ENCODE peak calls at places on chromosome 16, in eight cellular contexts. F is A673, D is WERI-Rb-1, C is brain microvascular endothelial cell, L is tibial nerve, E is heart right ventricle, X is fibroblast of lung, Q is H9. I is an unnamed sample.

GRCh38 chr16:85172465-85173071 is 60.3 kb upstream of the CIBAR2 start:
- DNase-seq in C (no peak), L (no peak), D (peak), Q (peak), E (peak), F (peak), X (peak), I (no peak)

GRCh38 chr16:57485916-57486857 is at the start of gene DOK4:
- DNase-seq in Q (peak), X (peak), F (peak), E (peak), D (peak), L (peak), C (peak), I (no peak)

GRCh38 chr16:19696312-19696711 is 21.7 kb downstream of the KNOP1 start:
- DNase-seq in E (peak), D (no peak), L (peak), Q (no peak), F (peak), C (peak), X (peak), I (peak)

GRCh38 chr16:57604177-57604576 is 24.3 kb upstream of the ADGRG1 start:
- DNase-seq in Q (no peak), E (no peak), D (no peak), L (no peak), X (no peak), F (no peak), C (no peak), I (no peak)

GRCh38 chr16:80045944-80046660 is 445.6 kb upstream of the MAF start:
- DNase-seq in C (no peak), E (no peak), D (no peak), L (no peak), F (no peak), Q (no peak), X (no peak), I (no peak)

GRCh38 chr16:83953796-83954576 is 946 bp downstream of the OSGIN1 start:
- DNase-seq in C (peak), L (no peak), X (peak), F (peak), Q (no peak), D (no peak), E (no peak), I (no peak)

GRCh38 chr16:66204761-66205160 is 161.7 kb upstream of the CDH5 start:
- DNase-seq in L (no peak), E (no peak), Q (no peak), C (no peak), X (peak), D (no peak), F (no peak), I (no peak)

GRCh38 chr16:59210955-59211541 is 476.9 kb upstream of the GOT2 start:
- DNase-seq in D (no peak), F (no peak), X (peak), Q (peak), E (no peak), C (peak), L (peak), I (no peak)

GRCh38 chr16:85650864-85651811 is 37.6 kb downstream of the GINS2 start:
- DNase-seq in E (peak), C (no peak), L (no peak), Q (no peak), F (peak), X (peak), D (peak), I (no peak)

GRCh38 chr16:2706085-2706484 is 13.9 kb downstream of the PRSS27 start:
- DNase-seq in D (no peak), F (no peak), E (peak), C (no peak), X (no peak), L (no peak), Q (no peak), I (no peak)

GRCh38 chr16:69386596-69386995 is 789 bp upstream of the TERF2 start:
- DNase-seq in D (no peak), Q (no peak), X (no peak), C (peak), E (no peak), F (no peak), L (no peak), I (no peak)

GRCh38 chr16:24993722-24994686 is 21.2 kb downstream of the ARHGAP17 start:
- DNase-seq in D (no peak), C (peak), E (no peak), F (no peak), Q (no peak), L (no peak), X (peak), I (peak)

GRCh38 chr16:47777191-47777590 is 316.1 kb downstream of the PHKB start:
- DNase-seq in D (no peak), E (no peak), F (no peak), Q (no peak), C (peak), X (peak), L (no peak), I (peak)

GRCh38 chr16:11499295-11500089 is 87.2 kb downstream of the LITAF start:
- DNase-seq in F (no peak), L (no peak), Q (no peak), D (no peak), E (no peak), C (no peak), X (no peak), I (peak)

GRCh38 chr16:19175492-19176262 is 7.6 kb downstream of the SYT17 start:
- DNase-seq in C (no peak), L (no peak), E (no peak), X (peak), Q (no peak), F (no peak), D (no peak), I (no peak)

DNA sequence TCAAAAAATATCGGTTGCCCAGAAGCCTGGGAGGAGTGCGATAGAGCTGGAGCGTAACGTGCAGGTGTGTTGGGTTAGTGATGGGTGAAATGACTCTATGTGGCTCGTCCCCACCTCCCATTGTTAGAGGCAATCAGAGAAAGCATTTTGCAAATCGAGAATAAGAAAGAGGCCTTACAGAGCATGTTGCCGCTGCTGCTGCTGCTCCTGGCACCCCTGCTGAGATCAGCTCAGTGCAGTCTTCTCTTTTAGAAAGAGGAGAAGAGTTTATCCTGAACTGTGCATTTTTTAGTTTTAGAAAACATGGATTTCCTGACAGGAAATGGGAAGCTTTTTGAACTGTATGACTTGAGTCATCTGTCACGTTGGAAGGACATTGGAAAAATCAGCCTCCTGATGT is 774.5 kb upstream of the RBFOX1 start:
- DNase-seq in D (no peak), L (no peak), F (peak), C (no peak), X (no peak), Q (peak), E (no peak), I (no peak)
- H3K27ac ChIP-seq in D (no peak), L (no peak), F (no peak), C (no peak), X (no peak), Q (peak), E (no peak), I (no peak)

GRCh38 chr16:1184156-1184868 is 31.4 kb downstream of the CACNA1H start:
- DNase-seq in L (no peak), C (no peak), D (no peak), Q (no peak), X (no peak), F (no peak), E (no peak), I (no peak)

GRCh38 chr16:1183235-1183907 is 30.5 kb downstream of the CACNA1H start:
- DNase-seq in E (peak), C (peak), Q (no peak), X (peak), F (peak), D (peak), L (no peak), I (no peak)

GRCh38 chr16:1181715-1182671 is 29.1 kb downstream of the CACNA1H start:
- DNase-seq in E (peak), C (peak), F (no peak), Q (no peak), D (peak), X (peak), L (no peak), I (no peak)

GRCh38 chr16:1178295-1178910 is 25.5 kb downstream of the CACNA1H start:
- DNase-seq in Q (no peak), X (no peak), E (no peak), F (no peak), L (no peak), D (no peak), C (no peak), I (no peak)

GRCh38 chr16:1180772-1181714 is 28.1 kb downstream of the CACNA1H start:
- DNase-seq in C (no peak), E (peak), X (no peak), L (no peak), F (no peak), Q (no peak), D (peak), I (no peak)
- TF ChIP-seq CTCF in C (peak), E (no peak), X (peak), L (no peak), F (peak), Q (peak), D (peak), I (no peak)

DNA sequence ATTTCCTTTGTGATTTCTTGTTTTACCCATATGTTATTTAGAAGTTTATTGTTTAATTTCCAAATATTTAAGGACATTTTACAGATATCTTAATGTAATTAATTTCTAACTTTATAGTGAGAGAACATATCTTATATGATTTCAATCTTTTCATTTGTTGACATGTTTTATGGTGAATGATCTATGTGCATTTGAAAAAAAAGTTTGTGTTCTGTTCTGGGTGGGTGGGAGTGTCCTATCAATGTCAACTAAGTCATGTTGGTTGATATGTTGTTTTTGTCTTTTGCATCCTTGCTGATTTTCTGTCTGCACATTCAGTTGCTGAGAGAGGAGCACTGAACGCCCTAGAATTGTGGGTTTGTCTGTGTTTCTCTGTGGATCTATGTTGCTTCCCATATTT is 50.3 kb upstream of the CBFA2T3 start:
- DNase-seq in X (no peak), L (no peak), F (no peak), Q (no peak), E (no peak), D (no peak), C (no peak), I (no peak)
- H3K27ac ChIP-seq in X (no peak), L (no peak), F (no peak), Q (no peak), E (no peak), D (no peak), C (no peak), I (no peak)

DNA sequence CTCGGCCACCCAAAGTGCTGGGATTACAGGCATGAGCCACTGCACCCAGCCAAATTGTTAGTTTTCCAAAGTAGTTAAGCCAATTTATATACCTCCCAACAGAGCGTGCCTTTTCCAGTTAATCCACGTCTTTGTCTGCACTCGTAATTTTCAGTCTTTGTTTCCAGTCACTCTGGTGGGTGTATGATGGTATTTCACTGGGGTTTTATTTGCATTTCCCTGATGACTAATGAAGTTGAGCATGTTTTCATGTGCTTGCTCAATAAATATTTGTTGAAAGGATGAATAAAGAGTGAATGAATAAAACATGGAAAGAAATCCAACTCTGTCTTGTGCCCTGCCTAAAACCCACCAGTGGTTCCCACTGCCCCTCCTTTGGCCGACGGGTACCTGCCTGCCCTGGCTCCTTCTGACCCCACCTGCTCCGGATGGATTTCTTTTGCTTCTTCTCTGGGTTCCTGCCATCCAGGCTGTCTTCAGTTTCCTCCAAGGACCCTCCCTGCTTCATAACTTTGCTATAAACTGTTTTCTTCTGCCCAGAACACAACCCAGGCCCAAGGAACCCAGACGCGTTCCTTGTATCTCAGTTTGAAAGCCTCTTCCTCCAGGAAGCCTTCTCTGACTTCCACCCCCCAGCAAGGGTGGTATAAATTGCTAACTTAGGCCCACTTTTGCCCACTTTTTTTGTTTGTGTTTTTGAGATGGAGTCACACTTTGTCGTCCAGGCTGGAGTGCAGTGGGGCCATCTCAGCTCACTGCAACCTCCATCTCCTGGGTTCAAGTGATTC is 3.0 kb upstream of the ABCC1 start:
- DNase-seq in L (no peak), D (no peak), E (no peak), Q (no peak), F (peak), X (peak), C (peak), I (peak)
- TF ChIP-seq CTCF in L (no peak), D (no peak), E (no peak), Q (no peak), F (no peak), X (peak), C (no peak), I (no peak)

DNA sequence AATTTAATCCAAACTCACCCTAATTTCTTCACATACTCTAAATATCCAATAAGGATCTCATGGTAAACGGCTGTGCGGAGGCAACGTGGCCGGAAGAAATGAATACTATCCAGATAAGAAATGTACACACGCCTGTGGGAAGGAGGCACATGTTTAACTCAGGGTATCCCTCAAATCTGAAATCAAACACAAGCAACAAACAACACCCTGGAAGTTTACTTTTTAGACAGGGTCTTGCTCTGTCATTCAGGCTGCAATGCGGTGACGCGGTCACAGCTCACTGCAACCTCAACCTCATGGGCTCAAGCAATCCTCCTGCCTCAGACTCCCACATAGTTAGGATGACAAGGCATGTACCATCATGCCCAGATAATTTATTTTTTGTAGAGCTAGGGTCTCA is 21.2 kb upstream of the TRAP1 start:
- DNase-seq in D (no peak), E (no peak), X (no peak), L (no peak), F (no peak), Q (no peak), C (no peak), I (no peak)
- H3K27ac ChIP-seq in D (no peak), E (no peak), X (no peak), L (no peak), F (no peak), Q (no peak), C (no peak), I (no peak)

GRCh38 chr16:894841-895240 is 75.9 kb downstream of the LMF1 start:
- DNase-seq in D (peak), L (no peak), Q (no peak), X (no peak), C (no peak), E (no peak), F (no peak), I (no peak)
- TF ChIP-seq CTCF in D (peak), L (no peak), Q (peak), X (no peak), C (no peak), E (no peak), F (peak), I (no peak)

DNA sequence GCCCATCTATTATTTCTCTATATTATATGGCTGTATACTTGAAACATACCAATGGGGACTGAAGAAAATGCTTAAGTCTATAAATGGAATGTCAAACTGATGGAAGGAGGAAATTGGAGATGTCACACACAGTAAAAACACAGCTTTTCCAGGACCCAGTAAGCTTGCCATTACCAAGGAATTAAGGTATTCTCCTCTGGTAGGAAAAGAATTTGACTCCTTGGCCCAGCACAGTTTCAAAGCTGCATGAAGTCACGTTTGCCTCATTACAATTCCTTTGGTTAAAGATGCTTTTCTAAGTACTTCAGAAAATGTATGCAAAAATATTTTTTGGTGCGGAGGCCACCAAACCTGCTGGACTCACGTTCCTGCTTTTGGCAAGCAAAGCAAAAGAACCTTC is 48.5 kb downstream of the CDH13 start:
- DNase-seq in Q (no peak), F (no peak), C (peak), D (no peak), E (no peak), X (no peak), L (no peak), I (no peak)
- H3K27ac ChIP-seq in Q (no peak), F (no peak), C (no peak), D (no peak), E (no peak), X (no peak), L (no peak), I (no peak)

I was measured in foreskin keratinocyte.